ENCODE peak calls at places on chromosomes 1 and 21, in five cellular contexts. H is astrocyte of the spinal cord, Y is kidney, L is heart left ventricle, M is cardiac fibroblast. W is an unnamed sample.

GRCh38 chr1:210321552-210321951 is 7.2 kb upstream of the HHAT start:
- DNase-seq in Y (no peak), M (no peak), L (no peak), H (no peak), W (no peak)

GRCh38 chr21:33133912-33134311 is 64.0 kb downstream of the OLIG1 start:
- DNase-seq in Y (no peak), H (no peak), M (no peak), L (no peak), W (no peak)

GRCh38 chr1:227946624-227947424 is 908 bp downstream of the WNT9A start:
- DNase-seq in H (peak), M (peak), L (peak), Y (peak), W (no peak)

GRCh38 chr1:6438047-6438525 is 13.5 kb downstream of the ESPN start:
- DNase-seq in M (peak), H (no peak), Y (peak), L (no peak), W (peak)

GRCh38 chr1:64744492-64745180 is at the start of gene RAVER2:
- DNase-seq in H (peak), Y (peak), L (peak), M (peak), W (peak)

GRCh38 chr1:109201123-109201703 is 12.5 kb upstream of the SARS1 start:
- DNase-seq in H (peak), M (peak), L (no peak), Y (no peak), W (peak)

GRCh38 chr21:42219606-42220137 is 732 bp downstream of the ABCG1 start:
- DNase-seq in H (no peak), M (no peak), L (peak), Y (peak), W (no peak)

GRCh38 chr1:206472886-206473285 is 2.6 kb downstream of the IKBKE start:
- DNase-seq in H (no peak), M (no peak), L (no peak), Y (no peak), W (no peak)

GRCh38 chr1:184859381-184860105 is 104.9 kb upstream of the EDEM3 start:
- DNase-seq in Y (no peak), H (no peak), M (no peak), L (no peak), W (no peak)

GRCh38 chr1:78036450-78036849 is 9.3 kb upstream of the GIPC2 start:
- DNase-seq in H (no peak), M (no peak), L (no peak), Y (no peak), W (no peak)

GRCh38 chr1:204150702-204151561 is 912 bp downstream of the ETNK2 start:
- DNase-seq in M (no peak), Y (peak), H (no peak), L (no peak), W (no peak)

GRCh38 chr1:168733241-168733640 is 4.2 kb upstream of the DPT start:
- DNase-seq in H (no peak), L (no peak), M (no peak), Y (no peak), W (no peak)

GRCh38 chr1:26110731-26111529 is 694 bp upstream of the PDIK1L start:
- DNase-seq in Y (peak), M (peak), L (peak), H (peak), W (peak)

GRCh38 chr21:45224189-45224938 is 63.3 kb downstream of the POFUT2 start:
- DNase-seq in M (peak), H (no peak), L (no peak), Y (peak), W (no peak)

GRCh38 chr21:44262338-44263048 is 796 bp upstream of the DNMT3L start:
- DNase-seq in L (peak), Y (peak), H (no peak), M (no peak), W (no peak)

GRCh38 chr21:20999567-21000169 is 1.5 kb downstream of the NCAM2 start:
- DNase-seq in L (no peak), H (peak), Y (no peak), M (peak), W (peak)

GRCh38 chr1:246265481-246265880 is 241.6 kb downstream of the SMYD3 start:
- DNase-seq in M (no peak), Y (no peak), L (no peak), H (no peak), W (no peak)

GRCh38 chr21:22263890-22264289 is 1265.7 kb downstream of the NCAM2 start:
- DNase-seq in M (no peak), H (no peak), Y (no peak), L (no peak), W (no peak)

GRCh38 chr1:21707086-21707840 is 38.1 kb upstream of the RAP1GAP start:
- DNase-seq in M (peak), L (no peak), Y (no peak), H (peak), W (no peak)

GRCh38 chr1:209830722-209831121 is 3.0 kb downstream of the UTP25 start:
- DNase-seq in H (no peak), L (no peak), Y (no peak), M (no peak), W (no peak)

GRCh38 chr1:109167114-109167513 is 46.6 kb upstream of the SARS1 start:
- DNase-seq in Y (no peak), H (no peak), L (no peak), M (no peak), W (no peak)

GRCh38 chr1:68782890-68783289 is 286.0 kb upstream of the DEPDC1 start:
- DNase-seq in H (no peak), Y (no peak), M (no peak), L (no peak), W (no peak)
- TF ChIP-seq CTCF in H (no peak), Y (no peak), M (no peak), L (peak), W (no peak)

DNA sequence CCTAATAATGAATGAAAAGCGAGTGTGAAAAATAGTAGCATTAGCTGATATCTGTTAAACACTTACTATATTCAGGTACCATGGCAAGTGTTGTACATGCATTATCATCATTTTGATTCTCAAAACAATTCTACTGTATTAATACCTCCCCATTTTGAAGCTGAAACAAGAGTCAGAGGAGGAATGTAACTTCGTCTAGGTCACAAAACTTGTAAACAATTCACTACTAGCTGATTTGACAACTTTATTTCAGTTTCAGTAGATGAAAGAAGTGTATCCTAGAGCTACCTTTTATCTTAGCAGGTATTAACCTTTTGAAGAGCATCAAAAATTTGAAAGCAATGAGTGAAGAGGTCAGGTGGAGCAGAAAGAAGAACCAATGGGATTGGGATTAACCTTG is 1.6 kb downstream of the CD84 start:
- DNase-seq in H (no peak), L (no peak), Y (no peak), M (no peak), W (no peak)
- H3K4me3 ChIP-seq in H (no peak), L (no peak), Y (no peak), M (no peak), W (no peak)

DNA sequence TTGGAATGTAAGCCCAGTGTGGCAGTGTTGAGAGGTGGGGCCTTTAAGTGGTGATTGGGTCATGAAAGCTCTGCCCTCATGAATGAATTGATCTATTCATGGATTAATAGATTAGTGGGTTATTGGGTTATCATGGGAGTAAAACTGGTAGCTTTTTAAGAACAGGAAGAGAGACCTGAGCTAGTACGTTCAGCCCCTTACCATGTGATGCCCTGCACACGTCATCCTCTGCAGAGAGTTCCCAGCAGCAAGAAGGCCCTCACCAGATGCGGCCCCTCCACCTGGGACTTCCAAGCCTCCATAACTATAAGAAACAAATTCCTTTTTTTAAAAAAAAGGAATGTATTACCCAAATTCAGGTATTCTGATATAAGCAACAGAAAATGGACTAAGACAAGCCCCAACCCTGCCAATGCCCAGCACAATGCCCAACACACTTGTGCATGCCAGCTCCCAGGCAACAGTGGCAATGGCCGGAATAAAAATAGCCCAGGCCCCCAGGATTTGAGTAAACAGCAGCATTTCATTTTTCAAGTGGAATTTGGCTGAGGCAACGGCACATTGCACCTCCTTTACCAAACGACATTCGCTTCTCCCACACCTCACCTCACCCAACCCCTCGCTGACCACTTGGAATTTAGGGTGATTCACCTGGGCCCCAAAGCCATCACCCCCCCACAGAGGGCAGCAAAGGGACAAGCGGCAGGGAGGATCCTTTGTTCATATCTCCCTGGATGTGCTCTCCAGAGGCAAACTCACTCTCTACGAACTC is 215.9 kb downstream of the TOMM20 start:
- DNase-seq in H (no peak), L (no peak), Y (no peak), M (peak), W (no peak)
- TF ChIP-seq CTCF in H (peak), L (peak), Y (no peak), M (peak), W (no peak)

GRCh38 chr1:199152676-199153075 is 513.8 kb downstream of the PTPRC start:
- DNase-seq in L (no peak), Y (no peak), H (no peak), M (no peak), W (no peak)
- H3K4me3 ChIP-seq in L (no peak), Y (no peak), H (no peak), M (no peak), W (no peak)

DNA sequence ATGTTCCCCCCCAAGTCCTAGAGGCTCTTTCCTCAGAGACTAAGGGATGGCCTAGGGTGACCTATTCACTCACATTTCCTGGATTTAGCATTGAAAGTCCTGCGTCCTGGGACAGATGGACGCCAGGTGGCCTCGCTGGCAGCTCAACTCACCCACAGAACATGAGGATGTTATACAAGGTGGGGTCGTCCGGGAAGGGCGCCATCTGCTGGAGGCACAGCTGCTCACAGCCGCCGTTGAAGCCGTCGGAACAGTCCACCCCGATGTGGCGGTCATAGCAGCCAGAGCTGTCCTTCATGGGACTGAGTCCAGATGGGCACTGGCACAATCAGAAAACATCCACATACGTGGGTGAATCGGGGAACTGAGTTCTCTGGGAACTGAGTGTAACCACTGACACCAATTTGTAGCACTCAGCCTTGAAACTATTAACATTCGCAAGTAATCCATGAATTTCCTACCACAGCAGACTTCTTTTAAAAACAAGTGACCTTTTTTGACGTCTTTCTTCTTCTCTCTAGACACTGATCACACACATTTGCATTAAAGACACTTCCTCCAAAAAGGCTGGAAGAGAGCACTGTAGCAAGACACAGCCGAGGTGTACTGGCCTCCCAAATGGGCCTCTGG is 215.4 kb downstream of the ASTN1 start:
- DNase-seq in Y (no peak), L (peak), H (peak), M (peak), W (no peak)
- TF ChIP-seq CTCF in Y (peak), L (peak), H (peak), M (peak), W (peak)

GRCh38 chr1:216758182-216758581 is 35.0 kb upstream of the ESRRG start:
- DNase-seq in M (no peak), Y (no peak), L (no peak), H (no peak), W (no peak)

DNA sequence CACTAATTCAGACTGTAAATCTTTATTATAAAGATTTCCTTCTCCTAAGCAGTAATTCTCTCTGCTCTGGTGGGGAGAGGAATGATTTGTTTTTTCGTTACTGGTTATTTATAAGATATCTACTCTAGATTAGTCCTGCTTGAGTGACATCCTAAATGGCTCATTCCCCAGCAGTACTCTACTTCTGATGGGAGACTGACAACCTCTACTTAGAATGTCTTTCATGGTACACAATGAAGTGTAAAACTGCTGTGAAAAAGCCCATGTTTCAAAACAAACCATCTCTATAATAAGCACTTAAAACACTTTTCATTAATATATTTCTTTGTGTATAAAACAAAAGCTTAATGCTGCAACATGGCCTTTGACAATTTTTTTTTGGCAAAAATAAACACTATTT is 33.9 kb upstream of the ESRRG start:
- DNase-seq in H (no peak), M (no peak), L (no peak), Y (no peak), W (no peak)
- H3K4me3 ChIP-seq in H (no peak), M (no peak), L (no peak), Y (no peak), W (no peak)

DNA sequence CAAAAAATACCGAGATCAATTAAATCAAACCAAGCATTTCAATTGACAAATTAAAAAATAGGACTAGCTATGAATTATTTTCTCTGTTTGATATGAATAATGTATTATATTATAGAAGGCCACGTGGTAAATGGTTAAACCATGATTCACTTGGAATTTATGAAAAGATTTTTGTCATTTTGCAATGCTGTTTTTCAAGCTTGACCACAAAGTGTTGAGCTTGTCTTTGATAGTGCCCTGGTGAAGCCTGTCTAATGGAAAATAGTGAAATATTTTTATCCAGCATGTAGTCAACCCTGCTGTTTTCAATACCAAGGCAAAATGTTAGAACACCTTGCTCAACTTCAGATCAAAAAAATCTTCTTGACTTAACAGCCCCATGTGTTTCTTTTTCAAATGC is 288.0 kb upstream of the PRMT6 start:
- DNase-seq in M (peak), H (peak), L (no peak), Y (no peak), W (peak)
- TF ChIP-seq CTCF in M (no peak), H (no peak), L (no peak), Y (no peak), W (no peak)